ENCODE peak calls at places on chromosome 3, in seven cellular contexts. I, L, T, E, W, J and K are unnamed samples.

GRCh38 chr3:130384547-130384946 is 39.1 kb downstream of the COL6A5 start:
- DNase-seq in W (no peak), J (no peak), L (no peak), E (no peak), I (no peak), T (no peak), K (no peak)

GRCh38 chr3:28951773-28952556 is 328.9 kb upstream of the RBMS3 start:
- DNase-seq in W (no peak), L (no peak), E (no peak), I (no peak), T (no peak), J (no peak), K (no peak)

GRCh38 chr3:55558316-55558715 is 71.2 kb upstream of the WNT5A start:
- DNase-seq in E (no peak), I (no peak), T (no peak), L (peak), W (no peak), J (no peak), K (no peak)

GRCh38 chr3:71172951-71173350 is 410.6 kb downstream of the FOXP1 start:
- DNase-seq in L (peak), I (no peak), J (peak), E (peak), W (no peak), T (no peak), K (no peak)

GRCh38 chr3:49238274-49239127 is 38.5 kb downstream of the C3orf62 start:
- DNase-seq in E (peak), I (no peak), T (no peak), L (peak), J (peak), W (no peak), K (no peak)

GRCh38 chr3:118842147-118842863 is 192.3 kb downstream of the IGSF11 start:
- DNase-seq in J (peak), W (no peak), I (no peak), T (peak), E (no peak), L (no peak), K (peak)

GRCh38 chr3:160486459-160486869 is 36.9 kb upstream of the TRIM59 start:
- DNase-seq in J (peak), I (no peak), T (peak), L (peak), W (no peak), E (no peak), K (peak)

GRCh38 chr3:128274837-128275236 is 121.6 kb downstream of the EEFSEC start:
- DNase-seq in I (peak), E (peak), T (no peak), J (peak), W (peak), L (peak), K (peak)

GRCh38 chr3:16728762-16729745 is 123.8 kb upstream of the DAZL start:
- DNase-seq in I (no peak), E (peak), T (no peak), J (no peak), W (no peak), L (peak), K (no peak)

GRCh38 chr3:141450727-141451378 is 36.0 kb upstream of the RASA2 start:
- DNase-seq in L (no peak), T (no peak), E (no peak), I (no peak), J (no peak), W (no peak), K (no peak)

DNA sequence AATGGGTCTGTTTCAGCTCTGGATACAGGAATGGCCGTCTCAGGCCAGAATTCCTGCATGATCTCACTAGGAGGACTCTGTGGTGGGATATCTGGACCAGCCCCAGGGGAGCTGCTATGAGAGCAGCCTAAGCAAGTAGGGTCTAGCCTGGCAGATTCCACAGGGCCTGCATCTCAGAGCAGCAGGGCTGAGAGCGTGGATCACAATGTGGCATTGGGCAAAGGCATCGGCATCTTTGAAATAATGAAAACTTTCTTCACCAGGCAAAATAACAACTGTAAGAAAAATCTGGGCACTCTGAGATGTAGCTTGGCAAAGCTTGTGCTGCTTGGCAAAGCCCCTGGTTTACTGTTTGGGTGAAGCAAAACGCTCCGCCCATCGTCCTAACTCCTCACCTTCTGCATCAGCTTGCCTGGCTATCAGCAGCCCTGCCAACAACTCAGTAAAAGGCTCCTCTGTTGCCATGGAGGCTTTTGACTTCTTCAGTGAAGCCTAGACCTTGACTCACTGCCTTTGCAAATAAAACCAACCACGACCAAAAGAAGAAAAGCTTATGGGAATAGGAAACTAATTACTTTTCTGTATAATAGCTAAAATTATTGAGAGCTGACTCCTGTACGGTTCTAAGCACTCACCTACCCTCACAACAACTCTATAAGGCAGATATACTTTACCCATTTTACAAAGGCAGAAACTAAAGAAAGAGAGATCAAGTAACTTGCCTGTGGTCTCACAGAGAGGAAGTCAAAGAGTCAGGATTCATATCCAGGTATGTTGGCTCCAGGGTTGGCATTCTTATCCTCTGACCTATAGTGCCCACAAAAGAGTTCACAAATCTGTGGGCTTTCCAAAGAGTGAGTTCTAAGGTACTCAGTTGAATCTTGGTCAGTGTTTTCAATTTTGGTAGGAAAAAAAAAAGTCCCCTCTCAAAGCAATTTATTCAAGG is 212.7 kb upstream of the EIF1B start:
- DNase-seq in L (no peak), W (no peak), E (no peak), J (no peak), I (no peak), T (no peak), K (no peak)
- H3K4me2 ChIP-seq in L (no peak), W (no peak), E (no peak), J (no peak), I (no peak), T (no peak), K (no peak)

GRCh38 chr3:9012521-9012920 is 49.2 kb upstream of the RAD18 start:
- DNase-seq in I (no peak), T (no peak), E (no peak), J (no peak), W (no peak), L (no peak), K (no peak)
- H3K18ac ChIP-seq in I (no peak), T (no peak), E (no peak), J (no peak), W (no peak), L (no peak), K (no peak)

DNA sequence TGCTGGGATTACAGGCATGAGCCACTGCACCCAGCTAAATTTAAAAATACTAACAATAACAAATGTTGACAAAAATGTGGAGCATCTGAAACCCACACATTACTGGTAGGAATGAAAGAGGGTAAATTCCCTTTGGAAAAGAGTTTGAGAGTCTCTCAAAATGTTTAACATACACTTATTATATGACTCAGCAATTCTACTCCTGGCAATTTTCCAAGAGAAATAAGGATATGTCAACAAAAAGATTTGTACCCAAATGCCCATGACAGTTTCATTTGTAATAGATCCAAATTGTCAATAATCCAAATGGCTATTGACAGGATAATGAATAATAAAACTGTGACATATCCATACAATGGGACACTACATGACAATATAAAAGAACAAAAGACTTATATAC is 9.0 kb downstream of the HCLS1 start:
- DNase-seq in J (peak), W (no peak), I (no peak), E (no peak), L (no peak), T (no peak), K (no peak)
- H4K8ac ChIP-seq in J (no peak), W (no peak), I (no peak), E (no peak), L (no peak), T (no peak), K (no peak)

DNA sequence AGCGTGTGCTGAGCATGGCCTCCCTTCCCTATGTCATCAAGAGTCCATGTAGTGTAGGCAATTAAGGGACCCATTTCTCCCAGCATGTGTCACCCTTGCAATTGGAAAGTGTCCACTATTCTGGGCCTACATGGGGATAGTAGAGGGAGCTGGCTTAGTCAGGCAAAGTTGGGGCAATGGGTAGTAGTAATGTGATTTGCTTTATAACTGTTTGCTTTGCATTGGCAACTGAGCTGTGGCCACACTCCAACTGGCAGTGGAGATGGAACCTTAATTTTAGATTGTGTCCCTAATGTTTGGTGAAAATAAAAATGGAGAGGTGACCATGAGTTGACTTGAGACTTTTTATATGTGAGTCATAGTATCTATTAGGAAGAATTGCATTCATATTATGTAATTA is 97.7 kb upstream of the SAMMSON start:
- DNase-seq in L (no peak), E (no peak), I (no peak), J (no peak), T (no peak), W (no peak), K (no peak)
- H3K4me2 ChIP-seq in L (no peak), E (no peak), I (no peak), J (no peak), T (no peak), W (no peak), K (no peak)

DNA sequence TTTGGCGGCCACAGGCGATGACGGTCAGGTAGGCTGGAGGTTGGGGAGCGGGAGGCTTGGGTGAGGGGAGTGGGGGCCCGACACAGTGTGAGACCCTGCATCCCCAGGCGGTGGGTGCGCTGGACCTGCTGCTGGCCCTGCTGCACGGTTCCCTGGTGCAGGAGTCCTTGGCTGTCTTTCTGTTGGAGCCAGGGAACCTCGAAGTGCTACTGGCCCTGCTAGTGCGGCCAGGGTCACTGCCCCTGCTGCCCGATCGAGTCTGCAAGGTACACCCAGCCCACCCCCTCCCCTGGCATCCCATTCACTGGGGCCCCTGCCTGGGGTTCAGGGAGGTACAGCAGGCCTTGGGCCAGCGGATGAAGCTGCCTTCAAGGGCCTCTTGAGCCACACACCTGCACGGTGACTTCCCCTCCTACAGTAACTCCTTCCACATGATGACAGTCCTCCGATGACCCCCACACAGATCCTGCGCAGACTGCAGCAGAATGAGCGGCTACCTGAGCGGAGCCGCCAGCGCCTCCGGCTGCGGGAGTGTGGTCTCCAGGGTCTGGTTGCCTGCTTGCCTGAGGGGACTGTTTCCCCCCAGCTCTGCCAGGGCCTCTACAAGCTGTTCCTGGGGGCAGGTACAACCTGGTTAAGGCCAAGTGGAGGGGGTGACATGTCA is 19.5 kb downstream of the NBEAL2 start:
- DNase-seq in J (no peak), I (no peak), T (no peak), L (no peak), W (no peak), E (no peak), K (no peak)
- H3K18ac ChIP-seq in J (no peak), I (no peak), T (peak), L (no peak), W (no peak), E (no peak), K (no peak)

GRCh38 chr3:126671521-126671920 is 16.6 kb upstream of the TXNRD3 start:
- DNase-seq in T (no peak), I (no peak), L (no peak), W (peak), E (no peak), J (no peak), K (peak)
- H4K8ac ChIP-seq in T (no peak), I (no peak), L (no peak), W (no peak), E (no peak), J (no peak), K (no peak)